ENCODE peak calls at places on chromosomes 12 and 14, in six cellular contexts. P, C, M, V, U and E are unnamed samples.

GRCh38 chr12:89731614-89732013 is 23.0 kb upstream of the ATP2B1 start:
- DNase-seq in P (peak; percentile 82), C (no peak), M (no peak), V (no peak), U (no peak), E (peak; percentile 80)

GRCh38 chr14:61355892-61356325 is 34.5 kb downstream of the PRKCH start:
- DNase-seq in P (peak; percentile 11), C (peak; percentile 63), M (peak; percentile 64), V (no peak), U (no peak), E (peak; percentile 76)

GRCh38 chr12:219891-220352 is 6.0 kb upstream of the SLC6A12 start:
- DNase-seq in P (peak; percentile 35), C (no peak), M (peak; percentile 81), V (no peak), U (peak; percentile 70), E (peak; percentile 52)

GRCh38 chr14:73047808-73048207 is 10.5 kb upstream of the RBM25 start:
- DNase-seq in P (no peak), C (no peak), M (no peak), V (no peak), U (no peak), E (no peak)

GRCh38 chr14:83826838-83827237 is 1703.1 kb upstream of the FLRT2 start:
- DNase-seq in P (peak; percentile 76), C (no peak), M (no peak), V (no peak), U (no peak), E (peak; percentile 58)

GRCh38 chr14:55336161-55336560 is 64.9 kb downstream of the FBXO34 start:
- DNase-seq in P (no peak), C (no peak), M (no peak), V (no peak), U (no peak), E (peak; percentile 56)

GRCh38 chr14:56703947-56704346 is 106.3 kb downstream of the OTX2 start:
- DNase-seq in P (no peak), C (no peak), M (no peak), V (no peak), U (no peak), E (no peak)

GRCh38 chr14:104319489-104320241 is 181.3 kb downstream of the KIF26A start:
- DNase-seq in P (no peak), C (no peak), M (no peak), V (no peak), U (no peak), E (no peak)

GRCh38 chr12:54988402-54989054 is 4.0 kb upstream of the TESPA1 start:
- DNase-seq in P (peak; percentile 15), C (no peak), M (peak; percentile 87), V (no peak), U (no peak), E (peak; percentile 16)

GRCh38 chr12:65460076-65460475 is 181.6 kb downstream of the MSRB3 start:
- DNase-seq in P (no peak), C (no peak), M (no peak), V (no peak), U (no peak), E (no peak)

GRCh38 chr12:48000878-48001321 is 3.4 kb downstream of the COL2A1 start:
- DNase-seq in P (peak; percentile 47), C (no peak), M (no peak), V (no peak), U (peak; percentile 71), E (peak; percentile 61)

GRCh38 chr14:95287176-95287754 is 32.4 kb downstream of the CLMN start:
- DNase-seq in P (no peak), C (no peak), M (no peak), V (no peak), U (no peak), E (no peak)

GRCh38 chr12:124441443-124442190 is 125.8 kb downstream of the NCOR2 start:
- DNase-seq in P (peak; percentile 92), C (no peak), M (no peak), V (no peak), U (no peak), E (peak; percentile 96)

GRCh38 chr14:63986789-63987533 is 134.2 kb downstream of the SYNE2 start:
- DNase-seq in P (peak; percentile 78), C (no peak), M (no peak), V (no peak), U (peak; percentile 26), E (peak; percentile 29)

GRCh38 chr14:60356921-60357550 is 108.0 kb downstream of the PPM1A start:
- DNase-seq in P (no peak), C (no peak), M (no peak), V (no peak), U (peak; percentile 36), E (no peak)

GRCh38 chr12:3437986-3438385 is 53.0 kb upstream of the PRMT8 start:
- DNase-seq in P (no peak), C (no peak), M (no peak), V (no peak), U (no peak), E (no peak)

GRCh38 chr14:93232159-93232558 is 25.1 kb downstream of the UBR7 start:
- DNase-seq in P (no peak), C (no peak), M (no peak), V (no peak), U (no peak), E (no peak)